ENCODE peak calls at places on chromosomes 7 and 10, in six cellular contexts. X, L, N, J, P and Z are unnamed samples.

GRCh38 chr10:30063098-30063497 is 3.7 kb upstream of the JCAD start:
- DNase-seq in N (no peak), L (no peak), J (peak; percentile 27), X (no peak), P (no peak), Z (peak; percentile 85)

GRCh38 chr10:3294919-3295318 is 122.3 kb upstream of the PITRM1 start:
- DNase-seq in P (no peak), X (no peak), J (peak; percentile 51), L (no peak), N (no peak), Z (no peak)

GRCh38 chr7:102434039-102434481 is 685 bp downstream of the ORAI2 start:
- DNase-seq in J (peak; percentile 9), N (peak; percentile 51), L (peak; percentile 75), P (peak; percentile 46), X (no peak), Z (no peak)

GRCh38 chr7:116810267-116811116 is 51.9 kb upstream of the CAPZA2 start:
- DNase-seq in N (no peak), X (no peak), L (no peak), J (peak; percentile 81), P (no peak), Z (peak; percentile 72)

GRCh38 chr10:5882961-5883360 is 6.7 kb downstream of the ANKRD16 start:
- DNase-seq in P (no peak), X (no peak), L (no peak), J (no peak), N (no peak), Z (no peak)

GRCh38 chr10:71805776-71806705 is 32.7 kb upstream of the VSIR start:
- DNase-seq in N (no peak), L (peak; percentile 51), J (no peak), X (peak; percentile 10), P (no peak), Z (no peak)

GRCh38 chr10:102450374-102451104 is 804 bp downstream of the C10orf95 start:
- DNase-seq in L (peak; percentile 95), J (peak; percentile 82), X (peak; percentile 82), N (peak; percentile 92), P (peak; percentile 92), Z (peak; percentile 89)

GRCh38 chr10:12264204-12264908 is 68.4 kb downstream of the CDC123 start:
- DNase-seq in J (peak; percentile 65), N (peak; percentile 83), P (peak; percentile 76), L (peak; percentile 88), X (peak; percentile 60), Z (peak; percentile 82)

GRCh38 chr10:15884447-15884846 is 24.1 kb upstream of the MINDY3 start:
- DNase-seq in J (no peak), N (no peak), P (no peak), L (no peak), X (no peak), Z (no peak)

GRCh38 chr7:101017099-101017777 is 2.6 kb upstream of the MUC17 start:
- DNase-seq in J (peak; percentile 72), X (no peak), L (peak; percentile 82), P (peak; percentile 41), N (no peak), Z (peak; percentile 97)

GRCh38 chr7:44537442-44537841 is 3.7 kb downstream of the NPC1L1 start:
- DNase-seq in X (no peak), J (no peak), P (no peak), L (no peak), N (no peak), Z (no peak)

DNA sequence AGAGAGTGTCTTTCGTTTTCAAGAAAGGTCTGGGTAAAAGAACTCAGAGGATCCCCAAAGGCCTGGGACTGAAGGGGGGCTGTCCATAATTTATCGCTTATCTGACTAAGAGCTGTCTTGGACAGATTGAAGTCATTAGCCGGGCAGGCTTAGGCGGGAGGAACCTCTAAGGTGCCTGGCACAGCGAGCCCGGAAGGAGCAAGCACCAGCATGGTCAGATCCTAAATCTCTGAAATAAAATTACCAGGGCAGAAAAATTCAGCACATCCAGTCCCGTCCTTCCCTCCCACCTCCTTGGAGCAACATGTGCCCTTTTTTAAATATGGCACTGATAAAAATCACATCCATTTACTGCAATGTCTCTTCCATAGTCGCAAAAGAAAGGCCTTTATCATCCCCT is 86.8 kb downstream of the FAM204A start:
- DNase-seq in L (no peak), J (no peak), N (no peak), P (no peak), X (no peak), Z (no peak)
- H3K9ac ChIP-seq in L (no peak overlapping the region), J (no peak overlapping the region), N (no peak overlapping the region), P (no peak overlapping the region), X (no peak overlapping the region), Z (no peak overlapping the region)

DNA sequence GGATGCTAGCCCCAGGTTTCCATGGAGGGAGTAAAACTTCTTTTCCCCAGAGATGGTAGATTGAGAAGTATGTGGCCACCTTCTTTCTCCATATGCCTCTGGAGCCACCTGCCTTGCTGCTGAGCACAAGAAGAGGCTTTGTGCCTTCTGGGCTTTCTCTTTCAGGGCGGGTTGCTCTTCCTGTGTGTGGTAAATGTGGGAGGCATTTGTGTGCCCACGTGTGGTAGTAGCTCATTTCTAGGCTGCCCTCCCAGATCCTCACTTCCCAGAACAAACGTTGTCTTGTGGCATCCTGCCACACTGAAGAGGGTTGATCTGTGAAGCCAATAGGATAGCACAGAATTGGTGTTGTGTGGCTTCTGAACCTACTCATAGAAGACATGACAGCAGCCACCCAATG is 342.0 kb upstream of the PODXL start:
- DNase-seq in J (peak; percentile 15), N (no peak), L (no peak), X (no peak), P (no peak), Z (peak; percentile 66)
- H3K9me2 ChIP-seq in J (no peaks in the 10 kb centered on the region), N (no peaks in the 10 kb centered on the region), L (no peaks in the 10 kb centered on the region), X (no peaks in the 10 kb centered on the region), P (no peaks in the 10 kb centered on the region), Z (no peaks in the 10 kb centered on the region)

GRCh38 chr10:116627386-116627933 is 6.7 kb downstream of the PNLIPRP2 start:
- DNase-seq in J (peak; percentile 42), P (no peak), N (no peak), L (peak; percentile 92), X (peak; percentile 29), Z (peak; percentile 37)
- H3K4me3 ChIP-seq in J (peak overlapping the region; percentile 61), P (no peak overlapping the region), N (no peak overlapping the region), L (peak overlapping the region; percentile 39), X (peak overlapping the region; percentile 38), Z (no peak overlapping the region)

DNA sequence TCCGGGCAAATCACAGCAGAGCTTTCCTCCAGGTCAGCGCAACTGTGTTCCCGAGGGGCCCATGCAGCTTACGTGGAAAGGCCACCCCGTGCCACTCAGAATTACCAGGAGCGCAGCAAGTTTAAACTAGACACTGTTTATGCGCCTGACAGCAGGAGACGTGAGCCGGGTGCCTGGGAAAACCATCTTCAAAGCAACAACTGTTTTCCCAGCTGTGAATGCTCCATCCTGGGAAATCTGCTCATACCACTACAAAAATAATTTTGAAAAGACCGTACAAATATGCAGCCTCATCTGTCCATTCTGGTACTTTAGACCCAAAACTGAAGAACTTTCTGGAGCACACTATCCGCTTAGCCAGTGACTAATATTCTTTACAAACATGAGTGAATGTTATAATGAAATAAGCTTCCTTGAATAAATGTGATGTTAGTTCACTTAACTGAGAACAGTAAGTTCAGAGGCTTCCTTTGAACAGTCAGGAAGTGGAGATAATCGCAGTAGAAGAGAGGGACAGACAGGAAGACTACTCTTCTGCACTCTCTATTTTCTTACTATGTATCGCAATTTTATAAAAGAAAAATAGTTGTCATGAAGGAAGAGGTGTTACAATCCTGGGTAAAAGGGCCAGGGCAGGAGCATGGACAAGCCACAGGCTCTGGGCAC is 16.7 kb downstream of the GPER1 start:
- DNase-seq in N (no peak), X (no peak), L (no peak), J (no peak), P (no peak), Z (no peak)
- H3K9ac ChIP-seq in N (no peak overlapping the region), X (no peak overlapping the region), L (no peak overlapping the region), J (no peak overlapping the region), P (no peak overlapping the region), Z (no peak overlapping the region)

GRCh38 chr7:131897016-131897789 is 340.8 kb upstream of the PODXL start:
- DNase-seq in N (no peak), L (peak; percentile 16), P (no peak), J (peak; percentile 62), X (peak; percentile 12), Z (peak; percentile 87)

GRCh38 chr7:131896189-131896855 is 339.9 kb upstream of the PODXL start:
- DNase-seq in J (no peak), X (no peak), N (no peak), P (no peak), L (no peak), Z (no peak)

GRCh38 chr7:131899271-131900030 is 343.0 kb upstream of the PODXL start:
- DNase-seq in P (no peak), N (no peak), J (no peak), L (no peak), X (no peak), Z (peak; percentile 29)

GRCh38 chr7:131895541-131896173 is 339.2 kb upstream of the PODXL start:
- DNase-seq in X (peak; percentile 78), J (peak; percentile 95), P (no peak), N (no peak), L (no peak), Z (peak; percentile 98)

DNA sequence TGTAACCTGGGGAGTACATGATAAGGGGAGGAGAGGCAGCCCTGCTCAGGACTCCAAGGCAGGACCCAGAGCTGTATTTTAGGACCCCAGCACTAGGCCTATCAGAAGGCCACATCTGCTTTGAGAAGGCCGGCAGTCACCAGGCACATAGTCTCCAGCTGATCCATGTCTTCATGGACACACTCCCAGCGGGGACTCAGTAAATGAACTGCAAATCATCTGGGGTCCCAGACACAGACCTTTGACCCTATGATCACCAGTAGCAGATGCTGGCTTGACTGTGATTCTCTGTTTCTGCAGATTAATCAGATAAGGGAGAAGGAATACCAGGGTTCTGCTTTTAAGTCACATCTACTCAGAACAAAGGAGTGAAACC is 341.4 kb upstream of the PODXL start:
- DNase-seq in J (no peak), L (no peak), P (no peak), N (no peak), X (no peak), Z (no peak)
- H3K9me2 ChIP-seq in J (no peaks in the 10 kb centered on the region), L (no peaks in the 10 kb centered on the region), P (no peaks in the 10 kb centered on the region), N (no peaks in the 10 kb centered on the region), X (no peaks in the 10 kb centered on the region), Z (no peaks in the 10 kb centered on the region)

GRCh38 chr7:107996072-107996824 is 6.7 kb downstream of the LAMB1 start:
- DNase-seq in X (no peak), J (peak; percentile 69), P (no peak), N (no peak), L (peak; percentile 25), Z (peak; percentile 65)
- H3K4me3 ChIP-seq in X (no peak overlapping the region), J (peak overlapping the region; percentile 22), P (no peak overlapping the region), N (no peak overlapping the region), L (no peak overlapping the region), Z (peak overlapping the region; percentile 15)